ENCODE peak calls at places on chromosomes 5 and 9, in eight cellular contexts. O is spleen, F is Panc1, N is HCT116, X is upper lobe of left lung, Y is H1, L is GM12892, U is sigmoid colon. H is an unnamed sample.

GRCh38 chr5:43588842-43589241 is 14.1 kb upstream of the NNT start:
- DNase-seq in O (no peak), F (no peak), N (no peak), X (no peak), Y (no peak), L (no peak), U (no peak), H (no peak)

GRCh38 chr5:74127377-74128338 is 501.7 kb downstream of the ARHGEF28 start:
- DNase-seq in O (no peak), F (no peak), N (no peak), X (no peak), Y (no peak), L (no peak), U (no peak), H (no peak)

GRCh38 chr5:52825826-52826225 is 38.1 kb downstream of the ITGA1 start:
- DNase-seq in O (no peak), F (no peak), N (no peak), X (no peak), Y (no peak), L (no peak), U (no peak), H (no peak)

GRCh38 chr9:5813837-5814236 is 19.1 kb downstream of the ERMP1 start:
- DNase-seq in O (no peak), F (no peak), N (no peak), X (no peak), Y (no peak), L (no peak), U (no peak), H (no peak)

GRCh38 chr5:76790632-76791290 is 28.1 kb upstream of the F2RL1 start:
- DNase-seq in O (no peak), F (peak; percentile 98), N (peak; percentile 95), X (no peak), Y (no peak), L (no peak), U (no peak), H (no peak)

GRCh38 chr5:91127682-91128081 is 255.4 kb downstream of the ARRDC3 start:
- DNase-seq in O (no peak), F (no peak), N (no peak), X (no peak), Y (no peak), L (no peak), U (no peak), H (no peak)

GRCh38 chr5:147509041-147509709 is 693 bp downstream of the DPYSL3 start:
- DNase-seq in O (peak; percentile 75), F (no peak), N (no peak), X (no peak), Y (no peak), L (no peak), U (peak; percentile 80), H (peak; percentile 10)

GRCh38 chr9:38720083-38720755 is at the start of gene FAM240B:
- DNase-seq in O (no peak), F (no peak), N (no peak), X (no peak), Y (no peak), L (no peak), U (no peak), H (no peak)

GRCh38 chr9:135857371-135857786 is 50.0 kb downstream of the CAMSAP1 start:
- DNase-seq in O (no peak), F (no peak), N (no peak), X (no peak), Y (no peak), L (no peak), U (no peak), H (no peak)

GRCh38 chr9:72362118-72362531 is 2.9 kb downstream of the ZFAND5 start:
- DNase-seq in O (no peak), F (no peak), N (no peak), X (no peak), Y (no peak), L (no peak), U (no peak), H (no peak)

GRCh38 chr5:132310141-132310834 is 16.1 kb downstream of the SLC22A4 start:
- DNase-seq in O (no peak), F (no peak), N (no peak), X (no peak), Y (no peak), L (no peak), U (no peak), H (peak; percentile 37)

GRCh38 chr9:113593682-113594281 is 130.3 kb downstream of the RGS3 start:
- DNase-seq in O (peak; percentile 88), F (peak; percentile 87), N (peak; percentile 49), X (peak; percentile 71), Y (peak; percentile 94), L (no peak), U (peak; percentile 97), H (peak; percentile 76)

GRCh38 chr9:133741716-133742115 is 3.6 kb upstream of the SARDH start:
- DNase-seq in O (no peak), F (no peak), N (no peak), X (no peak), Y (no peak), L (no peak), U (no peak), H (no peak)

GRCh38 chr5:143248822-143249579 is 154.5 kb downstream of the NR3C1 start:
- DNase-seq in O (no peak), F (no peak), N (no peak), X (no peak), Y (no peak), L (no peak), U (no peak), H (no peak)

GRCh38 chr5:133052317-133053175 is 733 bp downstream of the HSPA4 start:
- DNase-seq in O (peak; percentile 94), F (no peak), N (no peak), X (peak; percentile 70), Y (no peak), L (peak; percentile 55), U (peak; percentile 72), H (peak; percentile 80)

GRCh38 chr5:42974546-42974945 is 65.6 kb downstream of the ANXA2R start:
- DNase-seq in O (no peak), F (no peak), N (no peak), X (no peak), Y (no peak), L (no peak), U (no peak), H (no peak)

GRCh38 chr5:168432903-168433302 is 53.4 kb upstream of the RARS1 start:
- DNase-seq in O (no peak), F (no peak), N (no peak), X (no peak), Y (no peak), L (no peak), U (no peak), H (no peak)
- TF ChIP-seq POLR2AphosphoS5 in O (no peak), F (no peak), N (no peak), X (no peak), Y (no peak), L (no peak), U (no peak), H (no peak)

DNA sequence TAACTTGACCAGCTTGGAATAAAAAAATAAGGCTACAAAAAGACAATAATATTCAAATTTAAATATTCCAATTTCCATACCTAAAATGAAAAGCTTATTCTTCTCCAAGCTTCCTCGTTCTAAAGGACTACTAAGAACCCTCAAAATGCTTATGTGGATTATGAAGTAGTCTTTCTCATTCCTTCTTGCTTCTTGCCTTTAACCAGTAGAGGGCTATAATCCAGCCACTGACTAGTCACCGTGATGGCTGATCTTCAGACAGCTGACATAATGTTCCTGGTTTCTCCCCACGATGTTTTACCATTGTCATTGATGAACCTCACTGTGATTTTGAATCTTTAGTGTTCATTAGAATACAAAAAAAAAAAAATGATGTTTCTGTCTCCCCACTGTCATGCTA is 515.3 kb downstream of the TLE1 start:
- DNase-seq in O (no peak), F (no peak), N (no peak), X (no peak), Y (no peak), L (no peak), U (no peak), H (no peak)
- TF ChIP-seq POLR2AphosphoS5 in O (no peak), F (no peak), N (no peak), X (no peak), Y (no peak), L (no peak), U (no peak), H (no peak)

DNA sequence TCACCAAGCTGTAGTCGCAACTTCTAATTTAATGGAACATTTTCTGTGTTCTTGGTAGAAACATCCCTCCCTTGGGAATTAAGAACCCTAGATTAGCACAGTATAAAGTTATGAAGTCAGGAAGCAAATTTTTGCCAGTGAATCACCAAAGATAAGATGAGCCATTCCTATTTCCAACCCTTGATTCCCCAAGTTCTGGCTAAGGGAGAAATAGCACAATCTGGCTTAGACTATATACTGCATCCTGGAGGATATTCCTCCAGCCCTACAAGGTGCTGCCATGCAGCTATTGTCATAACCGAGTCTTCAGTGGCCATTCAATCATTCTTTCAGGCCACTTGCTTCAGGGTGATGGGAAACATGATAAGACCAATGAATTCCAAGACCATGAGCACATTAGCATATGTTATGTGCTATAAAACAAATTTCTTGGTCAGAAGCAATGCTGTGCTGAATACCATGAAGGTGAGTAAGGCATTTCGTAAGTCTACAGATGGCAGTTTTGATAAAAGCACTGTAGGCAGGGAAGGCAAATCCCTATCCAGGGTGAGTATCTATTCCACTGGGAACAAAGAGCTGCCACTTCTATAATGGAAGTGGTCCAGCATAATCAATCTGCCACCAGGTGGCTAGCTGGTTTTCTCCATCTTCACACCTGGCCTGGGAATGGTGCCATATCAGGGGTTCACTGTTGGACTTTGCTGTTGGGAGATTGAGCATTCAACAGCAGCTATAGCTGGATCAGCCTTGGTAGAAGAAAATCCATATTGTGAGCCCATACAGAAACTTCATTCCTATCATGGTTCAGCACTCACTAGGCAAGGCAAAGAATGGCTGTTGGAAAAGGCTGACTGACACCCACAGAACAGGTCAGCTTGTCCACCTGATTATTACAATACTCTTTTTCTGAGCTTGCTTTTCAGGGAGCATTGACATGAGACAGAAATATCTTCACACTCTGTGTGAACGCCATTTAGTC is 19.6 kb upstream of the ARL15 start:
- DNase-seq in O (no peak), F (no peak), N (no peak), X (no peak), Y (no peak), L (no peak), U (no peak), H (no peak)
- TF ChIP-seq POLR2AphosphoS5 in O (no peak), F (no peak), N (no peak), X (no peak), Y (no peak), L (no peak), U (no peak), H (no peak)

GRCh38 chr5:31364881-31365636 is 166.8 kb downstream of the DROSHA start:
- DNase-seq in O (no peak), F (no peak), N (no peak), X (no peak), Y (no peak), L (no peak), U (no peak), H (no peak)
- TF ChIP-seq POLR2AphosphoS5 in O (no peak), F (no peak), N (no peak), X (no peak), Y (no peak), L (no peak), U (no peak), H (no peak)

H was measured in transverse colon.